ENCODE peak calls at places on chromosomes 7 and 10, in seven cellular contexts. One of them, this sample, is unnamed.

GRCh38 chr7:113279256-113279655 is 160.9 kb upstream of the SMIM30 start:
- DNase-seq in fibroblast of mammary gland: no peak
- DNase-seq in fibroblast of the aortic adventitia: no peak
- DNase-seq in GM13977: no peak
- DNase-seq in CD4-positive, alpha-beta T cell: no peak
- DNase-seq in GM13976: no peak
- DNase-seq in spleen: no peak
- DNase-seq in this sample: no peak

GRCh38 chr10:72086466-72087391 is 1.6 kb downstream of the SPOCK2 start:
- DNase-seq in CD4-positive, alpha-beta T cell: peak; percentile 81
- DNase-seq in spleen: peak; percentile 96
- DNase-seq in fibroblast of mammary gland: peak; percentile 22
- DNase-seq in fibroblast of the aortic adventitia: no peak
- DNase-seq in GM13977: peak; percentile 58
- DNase-seq in GM13976: peak; percentile 69
- DNase-seq in this sample: no peak

GRCh38 chr7:23654508-23654907 is 25.5 kb upstream of the FAM221A start:
- DNase-seq in CD4-positive, alpha-beta T cell: no peak
- DNase-seq in GM13976: no peak
- DNase-seq in spleen: no peak
- DNase-seq in fibroblast of the aortic adventitia: peak; percentile 48
- DNase-seq in fibroblast of mammary gland: peak; percentile 43
- DNase-seq in GM13977: no peak
- DNase-seq in this sample: no peak

GRCh38 chr10:124693801-124694416 is 50.3 kb downstream of the FAM53B start:
- DNase-seq in fibroblast of the aortic adventitia: no peak
- DNase-seq in spleen: peak; percentile 56
- DNase-seq in CD4-positive, alpha-beta T cell: no peak
- DNase-seq in GM13976: no peak
- DNase-seq in GM13977: no peak
- DNase-seq in fibroblast of mammary gland: no peak
- DNase-seq in this sample: no peak

GRCh38 chr7:156456503-156457115 is 184.0 kb upstream of the RNF32 start:
- DNase-seq in fibroblast of the aortic adventitia: no peak
- DNase-seq in GM13976: no peak
- DNase-seq in GM13977: no peak
- DNase-seq in spleen: peak; percentile 55
- DNase-seq in CD4-positive, alpha-beta T cell: no peak
- DNase-seq in fibroblast of mammary gland: no peak
- DNase-seq in this sample: no peak

GRCh38 chr7:57388761-57389160 is 61.2 kb upstream of the ZNF716 start:
- DNase-seq in fibroblast of the aortic adventitia: no peak
- DNase-seq in GM13977: no peak
- DNase-seq in CD4-positive, alpha-beta T cell: no peak
- DNase-seq in fibroblast of mammary gland: no peak
- DNase-seq in GM13976: no peak
- DNase-seq in spleen: no peak
- DNase-seq in this sample: no peak

GRCh38 chr10:1136268-1136667 is 80.1 kb downstream of the WDR37 start:
- DNase-seq in fibroblast of mammary gland: no peak
- DNase-seq in GM13976: no peak
- DNase-seq in spleen: no peak
- DNase-seq in CD4-positive, alpha-beta T cell: no peak
- DNase-seq in fibroblast of the aortic adventitia: no peak
- DNase-seq in GM13977: no peak
- DNase-seq in this sample: no peak

GRCh38 chr7:149081914-149082313 is 8.6 kb downstream of the ZNF786 start:
- DNase-seq in CD4-positive, alpha-beta T cell: no peak
- DNase-seq in GM13976: no peak
- DNase-seq in fibroblast of the aortic adventitia: no peak
- DNase-seq in GM13977: no peak
- DNase-seq in fibroblast of mammary gland: no peak
- DNase-seq in spleen: peak; percentile 12
- DNase-seq in this sample: no peak

GRCh38 chr10:89337493-89337892 is 9.7 kb downstream of the IFIT3 start:
- DNase-seq in fibroblast of the aortic adventitia: no peak
- DNase-seq in fibroblast of mammary gland: peak; percentile 68
- DNase-seq in GM13976: no peak
- DNase-seq in GM13977: no peak
- DNase-seq in CD4-positive, alpha-beta T cell: peak; percentile 20
- DNase-seq in spleen: no peak
- DNase-seq in this sample: no peak

GRCh38 chr7:147894271-147894670 is 696.3 kb upstream of the C7orf33 start:
- DNase-seq in GM13976: no peak
- DNase-seq in fibroblast of mammary gland: no peak
- DNase-seq in GM13977: no peak
- DNase-seq in spleen: no peak
- DNase-seq in CD4-positive, alpha-beta T cell: no peak
- DNase-seq in fibroblast of the aortic adventitia: no peak
- DNase-seq in this sample: no peak

GRCh38 chr7:91168766-91169518 is 95.3 kb upstream of the FZD1 start:
- DNase-seq in fibroblast of mammary gland: peak; percentile 49
- DNase-seq in spleen: no peak
- DNase-seq in CD4-positive, alpha-beta T cell: no peak
- DNase-seq in GM13977: no peak
- DNase-seq in fibroblast of the aortic adventitia: no peak
- DNase-seq in GM13976: no peak
- DNase-seq in this sample: no peak

GRCh38 chr7:116357776-116358670 is 141.5 kb upstream of the CAV2 start:
- DNase-seq in GM13976: no peak
- DNase-seq in fibroblast of mammary gland: peak; percentile 79
- DNase-seq in GM13977: no peak
- DNase-seq in spleen: no peak
- DNase-seq in CD4-positive, alpha-beta T cell: no peak
- DNase-seq in fibroblast of the aortic adventitia: peak; percentile 72
- DNase-seq in this sample: no peak

GRCh38 chr7:48035967-48036478 is 680 bp downstream of the C7orf57 start:
- DNase-seq in GM13976: no peak
- DNase-seq in fibroblast of the aortic adventitia: peak; percentile 21
- DNase-seq in CD4-positive, alpha-beta T cell: no peak
- DNase-seq in GM13977: no peak
- DNase-seq in spleen: peak; percentile 84
- DNase-seq in fibroblast of mammary gland: peak; percentile 28
- DNase-seq in this sample: no peak

GRCh38 chr7:70830060-70830395 is 301.9 kb upstream of the GALNT17 start:
- DNase-seq in CD4-positive, alpha-beta T cell: no peak
- DNase-seq in GM13977: no peak
- DNase-seq in fibroblast of the aortic adventitia: no peak
- DNase-seq in GM13976: no peak
- DNase-seq in spleen: no peak
- DNase-seq in fibroblast of mammary gland: no peak
- DNase-seq in this sample: no peak

GRCh38 chr7:159104188-159105030 is 40.3 kb downstream of the VIPR2 start:
- DNase-seq in GM13977: no peak
- DNase-seq in GM13976: no peak
- DNase-seq in fibroblast of the aortic adventitia: no peak
- DNase-seq in CD4-positive, alpha-beta T cell: no peak
- DNase-seq in spleen: peak; percentile 56
- DNase-seq in fibroblast of mammary gland: no peak
- DNase-seq in this sample: no peak

GRCh38 chr10:33326897-33327296 is 7.6 kb downstream of the NRP1 start:
- DNase-seq in GM13977: no peak
- DNase-seq in fibroblast of the aortic adventitia: no peak
- DNase-seq in GM13976: no peak
- DNase-seq in fibroblast of mammary gland: peak; percentile 54
- DNase-seq in CD4-positive, alpha-beta T cell: no peak
- DNase-seq in spleen: no peak
- DNase-seq in this sample: no peak

GRCh38 chr10:62860946-62861345 is 44.8 kb upstream of the EGR2 start:
- DNase-seq in fibroblast of mammary gland: no peak
- DNase-seq in fibroblast of the aortic adventitia: peak; percentile 19
- DNase-seq in CD4-positive, alpha-beta T cell: no peak
- DNase-seq in GM13976: no peak
- DNase-seq in GM13977: no peak
- DNase-seq in spleen: no peak
- DNase-seq in this sample: no peak

GRCh38 chr10:122648599-122649428 is 50.8 kb downstream of the C10orf120 start:
- DNase-seq in GM13977: peak; percentile 46
- DNase-seq in spleen: peak; percentile 69
- DNase-seq in fibroblast of the aortic adventitia: peak; percentile 39
- DNase-seq in GM13976: peak; percentile 63
- DNase-seq in CD4-positive, alpha-beta T cell: no peak
- DNase-seq in fibroblast of mammary gland: peak; percentile 30
- DNase-seq in this sample: peak; percentile 67
- TF ChIP-seq CTCF in GM13977: peak; percentile 82
- TF ChIP-seq CTCF in spleen: peak; percentile 33
- TF ChIP-seq CTCF in fibroblast of the aortic adventitia: peak; percentile 77
- TF ChIP-seq CTCF in GM13976: peak; percentile 79
- TF ChIP-seq CTCF in CD4-positive, alpha-beta T cell: peak; percentile 21
- TF ChIP-seq CTCF in fibroblast of mammary gland: peak; percentile 73
- TF ChIP-seq CTCF in this sample: peak; percentile 79

GRCh38 chr7:128131115-128131514 is 99.9 kb upstream of the LRRC4 start:
- DNase-seq in spleen: no peak
- DNase-seq in CD4-positive, alpha-beta T cell: no peak
- DNase-seq in fibroblast of the aortic adventitia: no peak
- DNase-seq in GM13976: no peak
- DNase-seq in GM13977: no peak
- DNase-seq in fibroblast of mammary gland: no peak
- DNase-seq in this sample: no peak

GRCh38 chr7:128124786-128125185 is 93.5 kb upstream of the LRRC4 start:
- DNase-seq in GM13977: no peak
- DNase-seq in fibroblast of the aortic adventitia: no peak
- DNase-seq in GM13976: no peak
- DNase-seq in fibroblast of mammary gland: no peak
- DNase-seq in spleen: no peak
- DNase-seq in CD4-positive, alpha-beta T cell: no peak
- DNase-seq in this sample: no peak

GRCh38 chr7:128129224-128129864 is 98.1 kb upstream of the LRRC4 start:
- DNase-seq in fibroblast of the aortic adventitia: no peak
- DNase-seq in spleen: no peak
- DNase-seq in GM13977: no peak
- DNase-seq in GM13976: no peak
- DNase-seq in fibroblast of mammary gland: no peak
- DNase-seq in CD4-positive, alpha-beta T cell: no peak
- DNase-seq in this sample: no peak

GRCh38 chr7:128131701-128132100 is 100.5 kb upstream of the LRRC4 start:
- DNase-seq in spleen: no peak
- DNase-seq in fibroblast of the aortic adventitia: peak; percentile 51
- DNase-seq in CD4-positive, alpha-beta T cell: no peak
- DNase-seq in GM13976: no peak
- DNase-seq in GM13977: no peak
- DNase-seq in fibroblast of mammary gland: no peak
- DNase-seq in this sample: no peak

GRCh38 chr7:128128401-128128800 is 97.2 kb upstream of the LRRC4 start:
- DNase-seq in GM13976: no peak
- DNase-seq in fibroblast of mammary gland: no peak
- DNase-seq in CD4-positive, alpha-beta T cell: no peak
- DNase-seq in GM13977: no peak
- DNase-seq in fibroblast of the aortic adventitia: no peak
- DNase-seq in spleen: no peak
- DNase-seq in this sample: no peak
- TF ChIP-seq CTCF in GM13976: no peak
- TF ChIP-seq CTCF in fibroblast of mammary gland: no peak
- TF ChIP-seq CTCF in CD4-positive, alpha-beta T cell: no peak
- TF ChIP-seq CTCF in GM13977: no peak
- TF ChIP-seq CTCF in fibroblast of the aortic adventitia: no peak
- TF ChIP-seq CTCF in spleen: no peak
- TF ChIP-seq CTCF in this sample: no peak

GRCh38 chr10:103895458-103896186 is 22.4 kb downstream of the STN1 start:
- DNase-seq in spleen: no peak
- DNase-seq in fibroblast of the aortic adventitia: peak; percentile 74
- DNase-seq in fibroblast of mammary gland: peak; percentile 95
- DNase-seq in CD4-positive, alpha-beta T cell: no peak
- DNase-seq in GM13976: no peak
- DNase-seq in GM13977: no peak
- DNase-seq in this sample: no peak
- TF ChIP-seq CTCF in spleen: no peak
- TF ChIP-seq CTCF in fibroblast of the aortic adventitia: no peak
- TF ChIP-seq CTCF in fibroblast of mammary gland: no peak
- TF ChIP-seq CTCF in CD4-positive, alpha-beta T cell: no peak
- TF ChIP-seq CTCF in GM13976: no peak
- TF ChIP-seq CTCF in GM13977: no peak
- TF ChIP-seq CTCF in this sample: no peak

GRCh38 chr7:76381814-76382213 is 23.0 kb upstream of the YWHAG start:
- DNase-seq in GM13977: no peak
- DNase-seq in spleen: no peak
- DNase-seq in fibroblast of mammary gland: no peak
- DNase-seq in fibroblast of the aortic adventitia: no peak
- DNase-seq in CD4-positive, alpha-beta T cell: no peak
- DNase-seq in GM13976: no peak
- DNase-seq in this sample: no peak
- TF ChIP-seq CTCF in GM13977: no peak
- TF ChIP-seq CTCF in spleen: no peak
- TF ChIP-seq CTCF in fibroblast of mammary gland: peak; percentile 24
- TF ChIP-seq CTCF in fibroblast of the aortic adventitia: peak; percentile 29
- TF ChIP-seq CTCF in CD4-positive, alpha-beta T cell: no peak
- TF ChIP-seq CTCF in GM13976: no peak
- TF ChIP-seq CTCF in this sample: peak; percentile 30